ENCODE peak calls at places on chromosome 7, in five cellular contexts. B is kidney epithelial cell, E is fibroblast of mammary gland, X is testis, A is fibroblast of lung. C is an unnamed sample.

GRCh38 chr7:36875794-36876193 is 151.5 kb upstream of the AOAH start:
- DNase-seq in X (no peak), E (no peak), B (no peak), A (peak; percentile 14), C (no peak)

GRCh38 chr7:12199363-12199762 is 11.7 kb upstream of the TMEM106B start:
- DNase-seq in A (peak; percentile 71), X (no peak), E (no peak), B (peak; percentile 23), C (no peak)

GRCh38 chr7:23350466-23350865 is 51.3 kb downstream of the MALSU1 start:
- DNase-seq in B (no peak), E (no peak), A (no peak), X (no peak), C (no peak)

GRCh38 chr7:36315309-36315948 is 74.2 kb upstream of the ANLN start:
- DNase-seq in X (no peak), E (no peak), A (no peak), B (no peak), C (no peak)

GRCh38 chr7:82838314-82838713 is 324.4 kb downstream of the PCLO start:
- DNase-seq in X (no peak), A (no peak), E (no peak), B (no peak), C (no peak)

GRCh38 chr7:97064972-97065587 is 40.4 kb upstream of the DLX5 start:
- DNase-seq in B (peak; percentile 9), E (peak; percentile 62), A (peak; percentile 30), X (peak; percentile 34), C (peak; percentile 56)

GRCh38 chr7:30241767-30242166 is 42.6 kb upstream of the ZNRF2 start:
- DNase-seq in X (no peak), B (no peak), A (peak; percentile 62), E (no peak), C (no peak)

GRCh38 chr7:92835851-92836488 is 403 bp downstream of the CDK6 start:
- DNase-seq in A (peak; percentile 43), X (peak; percentile 17), B (no peak), E (no peak), C (peak; percentile 29)

GRCh38 chr7:37448637-37449331 is at the start of gene ELMO1:
- DNase-seq in X (peak; percentile 81), E (peak; percentile 46), A (peak; percentile 24), B (peak; percentile 7), C (peak; percentile 20)

GRCh38 chr7:101677421-101678137 is 48.5 kb upstream of the MYL10 start:
- DNase-seq in E (peak; percentile 49), X (no peak), B (no peak), A (peak; percentile 52), C (peak; percentile 34)

GRCh38 chr7:129225206-129225930 is 538 bp downstream of the AHCYL2 start:
- DNase-seq in E (peak; percentile 14), A (peak; percentile 48), X (peak; percentile 56), B (no peak), C (peak; percentile 23)

GRCh38 chr7:1403844-1404404 is 55.3 kb downstream of the MICALL2 start:
- DNase-seq in X (no peak), E (peak; percentile 23), A (peak; percentile 76), B (no peak), C (peak; percentile 19)

GRCh38 chr7:135317676-135318326 is 84.2 kb downstream of the STRA8 start:
- DNase-seq in A (no peak), B (peak; percentile 35), X (peak; percentile 36), E (peak; percentile 55), C (no peak)

GRCh38 chr7:27409776-27410175 is 167.2 kb downstream of the EVX1 start:
- DNase-seq in A (peak; percentile 1), X (no peak), B (no peak), E (peak; percentile 62), C (peak; percentile 14)

GRCh38 chr7:98283127-98283886 is 1.8 kb downstream of the BRI3 start:
- DNase-seq in B (no peak), A (peak; percentile 56), X (peak; percentile 36), E (peak; percentile 83), C (peak; percentile 82)

GRCh38 chr7:138882249-138882648 is 84.3 kb upstream of the ATP6V0A4 start:
- DNase-seq in B (no peak), E (no peak), X (no peak), A (no peak), C (no peak)

GRCh38 chr7:134755422-134756022 is 23.9 kb upstream of the CALD1 start:
- DNase-seq in B (no peak), E (peak; percentile 47), A (peak; percentile 35), X (peak; percentile 60), C (peak; percentile 57)

GRCh38 chr7:44307301-44307900 is 18.0 kb downstream of the CAMK2B start:
- DNase-seq in A (peak; percentile 39), X (peak; percentile 5), B (peak; percentile 45), E (peak; percentile 38), C (peak; percentile 62)

DNA sequence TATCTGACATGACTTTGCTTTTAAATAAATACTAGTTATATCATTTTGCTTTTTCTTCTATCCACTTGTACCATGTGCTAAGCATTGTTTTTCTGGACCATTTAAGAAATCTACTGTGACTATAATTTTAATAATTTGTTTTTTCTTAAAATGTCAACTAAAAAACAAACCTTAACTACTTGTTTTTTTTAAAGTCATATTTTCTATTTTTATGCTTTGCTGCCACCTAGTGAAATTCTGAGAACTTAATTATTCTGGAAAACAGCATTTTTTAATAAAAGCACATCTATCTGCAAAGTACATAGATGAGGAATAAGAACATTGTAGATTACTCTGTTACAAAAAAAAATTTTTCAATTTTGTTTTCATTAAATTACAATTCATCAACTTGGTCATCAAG is 47.4 kb downstream of the ORC5 start:
- DNase-seq in X (no peak), B (peak; percentile 5), E (peak; percentile 41), A (no peak), C (peak; percentile 33)
- TF ChIP-seq CTCF in X (no peak), B (peak; percentile 4), E (peak; percentile 34), A (peak; percentile 25), C (peak; percentile 45)

DNA sequence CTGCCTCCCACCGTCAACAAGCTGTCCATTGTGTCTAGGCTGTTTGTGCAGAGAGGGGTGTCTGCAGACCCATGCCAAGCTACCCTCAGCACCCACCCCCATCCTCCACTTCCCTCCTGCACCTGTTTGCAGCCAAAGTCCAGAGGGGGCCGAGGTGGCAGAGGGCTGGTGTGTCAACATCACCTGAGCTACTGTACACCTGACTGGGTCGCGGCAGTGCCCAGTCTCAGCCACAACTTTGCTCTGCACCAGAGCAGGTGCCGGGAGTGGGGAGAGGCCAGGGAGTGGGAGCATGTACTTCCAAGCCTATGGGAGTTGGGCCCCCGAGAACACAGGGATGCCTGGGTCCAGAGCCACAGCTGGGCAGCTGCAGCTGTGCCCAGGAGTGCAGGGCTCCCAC is 93.1 kb downstream of the AUTS2 start:
- DNase-seq in B (no peak), E (no peak), X (no peak), A (no peak), C (no peak)
- H3K4me3 ChIP-seq in B (no peak overlapping the region), E (no peak overlapping the region), X (no peak overlapping the region), A (no peak overlapping the region), C (no peak overlapping the region)

GRCh38 chr7:40597517-40597916 is 462.7 kb downstream of the SUGCT start:
- DNase-seq in E (no peak), B (no peak), A (no peak), X (no peak), C (no peak)
- TF ChIP-seq CTCF in E (no peak), B (no peak), A (no peak), X (no peak), C (no peak)

GRCh38 chr7:72243329-72243728 is 168.8 kb downstream of the CALN1 start:
- DNase-seq in E (no peak), A (no peak), B (no peak), X (no peak), C (no peak)
- H3K4me3 ChIP-seq in E (no peak overlapping the region), A (no peak overlapping the region), B (no peak overlapping the region), X (no peak overlapping the region), C (no peak overlapping the region)

DNA sequence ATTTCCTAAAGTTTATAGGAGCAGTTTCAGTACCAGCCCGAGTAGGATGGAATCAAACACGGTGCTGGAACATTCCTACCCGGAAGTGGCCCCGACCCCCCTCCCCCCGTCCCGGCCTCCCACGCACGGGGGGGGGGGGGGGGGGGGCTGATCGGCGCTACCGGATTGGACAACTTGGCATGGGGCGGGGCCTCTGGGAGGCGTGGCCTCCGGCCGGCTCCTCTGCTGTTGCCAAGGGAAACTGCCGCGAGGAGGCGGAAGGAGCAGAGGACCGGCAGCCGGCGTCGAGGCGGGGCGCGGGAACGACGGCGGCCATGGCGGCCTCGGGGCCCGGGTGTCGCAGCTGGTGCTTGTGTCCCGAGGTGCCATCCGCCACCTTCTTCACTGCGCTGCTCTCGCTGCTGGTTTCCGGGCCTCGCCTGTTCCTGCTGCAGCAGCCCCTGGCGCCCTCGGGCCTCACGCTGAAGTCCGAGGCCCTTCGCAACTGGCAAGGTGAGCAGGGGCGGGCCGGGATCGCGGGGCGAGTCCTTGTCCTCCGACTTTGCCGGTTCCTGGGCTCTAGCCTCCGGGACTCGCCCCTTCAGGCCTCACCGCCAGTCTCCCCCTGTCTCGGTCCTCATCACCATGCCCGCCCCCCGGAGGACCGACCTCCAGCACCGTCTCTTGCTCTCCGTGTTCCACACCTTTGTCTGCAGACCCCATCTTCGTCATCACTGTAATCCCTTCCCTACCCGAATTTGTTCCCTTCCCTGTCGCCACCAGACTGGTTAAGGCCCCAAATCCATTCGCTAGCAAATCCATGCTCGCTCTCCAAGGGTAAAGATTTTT is at the start of gene RHBDD2:
- DNase-seq in E (peak; percentile 87), B (peak; percentile 56), X (peak; percentile 95), A (peak; percentile 86), C (peak; percentile 92)
- TF ChIP-seq CTCF in E (no peak), B (no peak), X (no peak), A (no peak), C (no peak)

GRCh38 chr7:50866343-50867047 is 83.8 kb upstream of the GRB10 start:
- DNase-seq in B (no peak), X (no peak), A (no peak), E (no peak), C (no peak)
- H3K4me3 ChIP-seq in B (no peak overlapping the region), X (no peak overlapping the region), A (no peak overlapping the region), E (no peak overlapping the region), C (no peak overlapping the region)

DNA sequence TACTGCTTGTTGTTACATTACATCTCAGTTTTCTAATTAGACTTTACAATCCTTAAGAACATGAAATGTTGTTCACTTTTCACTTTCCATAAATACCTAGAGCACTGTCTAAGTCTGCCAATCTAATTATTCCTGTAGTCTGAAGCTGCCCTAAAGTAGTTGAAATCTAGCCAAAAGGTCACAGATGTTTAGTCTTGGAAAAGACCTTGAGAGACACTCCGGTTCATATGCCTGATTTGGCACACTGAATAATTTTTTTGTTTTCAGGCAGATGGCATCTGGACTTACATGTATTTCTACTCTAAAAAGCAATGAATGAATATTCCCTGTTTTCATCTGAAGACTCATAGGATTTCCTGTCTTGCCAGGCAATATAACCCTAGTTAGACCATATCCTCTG is 359.1 kb downstream of the ANKRD7 start:
- DNase-seq in X (no peak), B (no peak), A (no peak), E (no peak), C (no peak)
- TF ChIP-seq CTCF in X (no peak), B (no peak), A (no peak), E (no peak), C (no peak)

C was measured in AG10803.